ENCODE peak calls at places on chromosome 10, in eight cellular contexts. C, E, W, P, S, I, T and D are unnamed samples.

GRCh38 chr10:21989453-21990154 is 13.9 kb downstream of the DNAJC1 start:
- DNase-seq in T (peak; percentile 69), I (peak; percentile 18), P (peak; percentile 48), W (peak; percentile 24), E (peak; percentile 58), C (no peak), S (peak; percentile 15), D (peak; percentile 41)

GRCh38 chr10:99431190-99431549 is 746 bp upstream of the GOT1 start:
- DNase-seq in T (peak; percentile 65), E (peak; percentile 53), S (peak; percentile 35), P (peak; percentile 4), C (no peak), W (no peak), I (peak; percentile 12), D (no peak)

GRCh38 chr10:21488246-21488953 is 37.1 kb downstream of the SKIDA1 start:
- DNase-seq in T (no peak), I (no peak), P (no peak), W (no peak), C (no peak), S (no peak), E (no peak), D (no peak)

GRCh38 chr10:77156406-77156879 is 481.2 kb downstream of the KCNMA1 start:
- DNase-seq in E (no peak), W (peak; percentile 46), T (peak; percentile 76), C (no peak), S (no peak), I (no peak), P (peak; percentile 85), D (no peak)

GRCh38 chr10:18157909-18158308 is 17.7 kb downstream of the CACNB2 start:
- DNase-seq in T (peak; percentile 63), C (no peak), P (peak; percentile 57), W (no peak), S (no peak), E (no peak), I (no peak), D (no peak)

GRCh38 chr10:103803941-103804340 is 51.4 kb downstream of the SH3PXD2A start:
- DNase-seq in T (no peak), I (no peak), C (no peak), P (no peak), S (peak; percentile 25), W (no peak), E (no peak), D (peak; percentile 84)

GRCh38 chr10:33661580-33662269 is 327.3 kb upstream of the NRP1 start:
- DNase-seq in I (no peak), E (peak; percentile 96), C (no peak), T (peak; percentile 93), S (no peak), P (peak; percentile 16), W (peak; percentile 82), D (no peak)

GRCh38 chr10:12795318-12795717 is 206.2 kb downstream of the CCDC3 start:
- DNase-seq in T (no peak), C (no peak), S (no peak), W (no peak), I (no peak), E (no peak), P (no peak), D (no peak)

GRCh38 chr10:30538086-30538485 is 91.5 kb downstream of the LYZL2 start:
- DNase-seq in I (no peak), W (no peak), T (peak; percentile 38), C (no peak), E (no peak), S (no peak), P (peak; percentile 22), D (no peak)

GRCh38 chr10:130137077-130137448 is 872 bp downstream of the GLRX3 start:
- DNase-seq in W (peak; percentile 30), I (no peak), C (no peak), S (no peak), P (peak; percentile 35), E (no peak), T (peak; percentile 30), D (no peak)

GRCh38 chr10:100697070-100697469 is 48.3 kb upstream of the PAX2 start:
- DNase-seq in P (peak; percentile 80), C (no peak), W (peak; percentile 29), E (no peak), I (no peak), S (peak; percentile 20), T (peak; percentile 81), D (no peak)

GRCh38 chr10:43902842-43903241 is 254.2 kb upstream of the ZNF32 start:
- DNase-seq in T (no peak), C (no peak), E (no peak), I (no peak), P (no peak), S (no peak), W (no peak), D (no peak)

GRCh38 chr10:12400266-12400931 is 51.1 kb downstream of the CAMK1D start:
- DNase-seq in E (no peak), C (no peak), S (no peak), I (no peak), W (no peak), P (peak; percentile 90), T (peak; percentile 50), D (no peak)

GRCh38 chr10:12193193-12193592 is 2.5 kb downstream of the NUDT5 start:
- DNase-seq in E (peak; percentile 37), I (no peak), T (peak; percentile 48), C (no peak), S (no peak), W (peak; percentile 13), P (no peak), D (no peak)

GRCh38 chr10:48458662-48459048 is 146.2 kb downstream of the ARHGAP22 start:
- DNase-seq in P (no peak), S (no peak), I (no peak), E (no peak), W (no peak), T (no peak), C (no peak), D (no peak)

GRCh38 chr10:54758791-54759190 is 42.2 kb downstream of the PCDH15 start:
- DNase-seq in I (no peak), C (no peak), S (no peak), T (no peak), E (no peak), P (no peak), W (no peak), D (no peak)

GRCh38 chr10:129764901-129765663 is 199.0 kb downstream of the EBF3 start:
- DNase-seq in I (no peak), T (no peak), S (no peak), W (no peak), P (no peak), C (no peak), E (no peak), D (no peak)

GRCh38 chr10:30178565-30178964 is 119.2 kb upstream of the JCAD start:
- DNase-seq in T (peak; percentile 63), S (no peak), C (no peak), W (no peak), I (no peak), P (peak; percentile 58), E (no peak), D (no peak)

GRCh38 chr10:119252051-119252465 is 44.7 kb downstream of the GRK5 start:
- DNase-seq in E (no peak), P (no peak), C (no peak), I (no peak), W (no peak), S (no peak), T (no peak), D (no peak)

GRCh38 chr10:89838002-89838615 is 136.7 kb downstream of the KIF20B start:
- DNase-seq in C (no peak), P (no peak), S (no peak), I (no peak), T (no peak), W (no peak), E (no peak), D (no peak)

GRCh38 chr10:101933976-101934375 is 90.4 kb upstream of the KCNIP2 start:
- DNase-seq in W (peak; percentile 65), E (no peak), I (no peak), S (no peak), P (no peak), T (no peak), C (no peak), D (no peak)

GRCh38 chr10:91206427-91206826 is 14.0 kb upstream of the PCGF5 start:
- DNase-seq in T (no peak), C (no peak), I (no peak), P (no peak), S (no peak), W (no peak), E (no peak), D (peak; percentile 27)

GRCh38 chr10:1274098-1274745 is 218.0 kb downstream of the WDR37 start:
- DNase-seq in T (no peak), E (no peak), S (no peak), P (peak; percentile 10), W (no peak), C (no peak), I (no peak), D (no peak)